ENCODE peak calls at places on chromosome 2, in six cellular contexts. Z is AG10803, K is hepatocyte, R is PC-3, C is heart left ventricle, B is AG04450. X is an unnamed sample.

GRCh38 chr2:149729575-149729974 is 142.0 kb upstream of the MMADHC start:
- DNase-seq in R (no peak), C (no peak), B (no peak), K (no peak), Z (no peak), X (no peak)

GRCh38 chr2:229235136-229235914 is 35.8 kb downstream of the PID1 start:
- DNase-seq in R (peak; percentile 41), K (peak; percentile 37), C (no peak), Z (peak; percentile 20), B (no peak), X (peak; percentile 37)

GRCh38 chr2:97722227-97722626 is 8.9 kb downstream of the ZAP70 start:
- DNase-seq in C (no peak), B (no peak), R (no peak), Z (no peak), K (no peak), X (no peak)

GRCh38 chr2:207482630-207483029 is 47.1 kb upstream of the CREB1 start:
- DNase-seq in B (peak; percentile 36), K (no peak), C (no peak), R (peak; percentile 70), Z (no peak), X (peak; percentile 71)

GRCh38 chr2:171410101-171410500 is 23.7 kb downstream of the METTL8 start:
- DNase-seq in B (no peak), K (no peak), Z (peak; percentile 41), C (no peak), R (peak; percentile 60), X (peak; percentile 25)

GRCh38 chr2:164934790-164935466 is 20.4 kb downstream of the SLC38A11 start:
- DNase-seq in Z (no peak), R (no peak), B (no peak), K (no peak), C (no peak), X (no peak)

GRCh38 chr2:32559136-32559535 is 68.7 kb upstream of the TTC27 start:
- DNase-seq in K (peak; percentile 42), B (no peak), R (no peak), C (no peak), Z (peak; percentile 50), X (peak; percentile 77)

GRCh38 chr2:10187661-10188060 is 65.1 kb downstream of the RRM2 start:
- DNase-seq in B (no peak), R (no peak), Z (no peak), K (no peak), C (no peak), X (no peak)

GRCh38 chr2:239671916-239672849 is 271.4 kb upstream of the HDAC4 start:
- DNase-seq in K (no peak), Z (no peak), C (no peak), R (no peak), B (no peak), X (no peak)

GRCh38 chr2:200968162-200968561 is 4.7 kb upstream of the ORC2 start:
- DNase-seq in C (no peak), K (no peak), Z (no peak), B (no peak), R (peak; percentile 33), X (no peak)

GRCh38 chr2:219752731-219753130 is 125.3 kb downstream of the SLC4A3 start:
- DNase-seq in C (no peak), Z (no peak), B (no peak), R (no peak), K (no peak), X (no peak)

GRCh38 chr2:118852605-118853128 is 5.2 kb upstream of the EN1 start:
- DNase-seq in Z (no peak), R (no peak), C (no peak), B (no peak), K (no peak), X (no peak)

GRCh38 chr2:164928101-164928673 is 27.1 kb downstream of the SLC38A11 start:
- DNase-seq in R (no peak), Z (no peak), K (no peak), C (no peak), B (no peak), X (no peak)

GRCh38 chr2:231674587-231675334 is 33.6 kb upstream of the PTMA start:
- DNase-seq in C (peak; percentile 86), B (no peak), Z (peak; percentile 53), R (peak; percentile 67), K (peak; percentile 86), X (peak; percentile 62)

GRCh38 chr2:144925886-144926285 is 406.0 kb upstream of the ZEB2 start:
- DNase-seq in K (no peak), B (no peak), Z (no peak), C (no peak), R (no peak), X (no peak)

GRCh38 chr2:217307023-217307422 is 447.2 kb upstream of the TNP1 start:
- DNase-seq in C (no peak), K (no peak), B (no peak), Z (no peak), R (no peak), X (no peak)

GRCh38 chr2:199356412-199356811 is 101.3 kb downstream of the SATB2 start:
- DNase-seq in K (no peak), C (no peak), Z (peak; percentile 35), B (no peak), R (no peak), X (no peak)

GRCh38 chr2:219500135-219500534 is 1.4 kb downstream of the GMPPA start:
- DNase-seq in Z (no peak), C (no peak), K (no peak), R (peak; percentile 24), B (no peak), X (no peak)

GRCh38 chr2:140808816-140809215 is 1322.0 kb downstream of the LRP1B start:
- DNase-seq in C (no peak), K (no peak), Z (no peak), R (peak; percentile 40), B (no peak), X (no peak)

GRCh38 chr2:158773121-158773520 is 22.0 kb upstream of the DAPL1 start:
- DNase-seq in B (no peak), Z (peak; percentile 69), C (no peak), R (peak; percentile 9), K (no peak), X (peak; percentile 60)

GRCh38 chr2:155442755-155443372 is 744.4 kb downstream of the KCNJ3 start:
- DNase-seq in K (no peak), C (no peak), R (peak; percentile 83), Z (no peak), B (no peak), X (peak; percentile 0)

GRCh38 chr2:120992791-120993555 is 257.3 kb downstream of the GLI2 start:
- DNase-seq in C (no peak), K (no peak), Z (no peak), B (no peak), R (no peak), X (no peak)

GRCh38 chr2:219460424-219460926 is 25.8 kb downstream of the SPEG start:
- DNase-seq in R (no peak), Z (peak; percentile 70), B (peak; percentile 74), C (peak; percentile 84), K (peak; percentile 87), X (peak; percentile 43)

GRCh38 chr2:132270981-132271546 is 109.3 kb upstream of the ANKRD30BL start:
- DNase-seq in R (no peak), C (no peak), K (no peak), B (no peak), Z (no peak), X (no peak)

GRCh38 chr2:18926633-18927524 is 337.5 kb upstream of the NT5C1B start:
- DNase-seq in R (no peak), Z (peak; percentile 29), K (no peak), B (no peak), C (no peak), X (no peak)

GRCh38 chr2:219309278-219309677 is at the start of gene PTPRN:
- DNase-seq in R (no peak), B (peak; percentile 36), C (no peak), K (peak; percentile 27), Z (peak; percentile 40), X (peak; percentile 54)

GRCh38 chr2:189163889-189164288 is 15.7 kb downstream of the COL5A2 start:
- DNase-seq in R (peak; percentile 51), B (no peak), C (no peak), Z (peak; percentile 72), K (no peak), X (peak; percentile 67)

DNA sequence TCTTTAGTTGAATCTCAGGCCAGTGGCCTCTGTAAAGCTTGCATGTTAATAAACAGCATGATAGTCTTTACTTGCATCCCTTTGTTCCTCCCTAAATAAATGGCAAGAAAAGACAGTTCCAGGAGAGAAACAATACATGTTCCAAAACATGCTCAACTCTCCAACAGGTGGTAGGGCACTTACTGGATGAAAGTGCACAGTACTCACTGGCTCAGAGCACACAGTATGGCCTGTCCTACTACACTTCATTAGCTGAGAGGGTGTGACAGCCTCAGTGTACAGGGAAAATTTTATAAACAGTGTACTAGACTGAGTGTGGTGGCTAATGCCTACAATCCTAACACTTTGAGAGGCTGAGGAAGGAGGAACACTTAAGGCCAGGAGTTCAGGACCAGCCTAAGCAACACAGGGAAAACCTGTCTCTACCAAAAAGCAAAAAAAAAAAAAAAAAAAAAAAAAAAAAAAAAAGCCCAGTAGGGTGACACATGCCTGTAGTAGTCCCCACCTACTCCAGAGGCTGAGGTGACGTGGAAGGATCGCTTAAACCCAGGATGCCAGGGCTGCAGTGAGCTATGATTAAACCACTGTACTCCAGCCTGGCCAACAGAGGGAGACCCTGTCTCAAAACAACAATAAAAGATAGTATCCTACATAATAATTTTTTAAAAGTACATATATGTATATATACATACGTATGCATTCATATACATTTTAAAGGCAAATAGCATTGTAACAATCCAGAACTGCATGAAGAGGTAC is 51.9 kb downstream of the SOS1 start:
- DNase-seq in B (no peak), Z (peak; percentile 6), K (no peak), R (no peak), C (no peak), X (peak; percentile 53)
- TF ChIP-seq CTCF in B (peak; percentile 17), Z (no peak), K (no peak), R (peak; percentile 22), C (no peak), X (peak; percentile 18)

GRCh38 chr2:11556101-11556806 is 22.4 kb downstream of the GREB1 start:
- DNase-seq in B (no peak), C (no peak), R (no peak), K (no peak), Z (no peak), X (no peak)
- H3K4me3 ChIP-seq in B (no peak overlapping the region), C (no peak overlapping the region), R (no peak overlapping the region), K (no peak overlapping the region), Z (no peak overlapping the region), X (no peak overlapping the region)

GRCh38 chr2:212064318-212064717 is 474.3 kb downstream of the ERBB4 start:
- DNase-seq in Z (no peak), B (no peak), C (no peak), R (no peak), K (no peak), X (no peak)
- TF ChIP-seq CTCF in Z (no peak), B (no peak), C (no peak), R (no peak), K (no peak), X (no peak)

DNA sequence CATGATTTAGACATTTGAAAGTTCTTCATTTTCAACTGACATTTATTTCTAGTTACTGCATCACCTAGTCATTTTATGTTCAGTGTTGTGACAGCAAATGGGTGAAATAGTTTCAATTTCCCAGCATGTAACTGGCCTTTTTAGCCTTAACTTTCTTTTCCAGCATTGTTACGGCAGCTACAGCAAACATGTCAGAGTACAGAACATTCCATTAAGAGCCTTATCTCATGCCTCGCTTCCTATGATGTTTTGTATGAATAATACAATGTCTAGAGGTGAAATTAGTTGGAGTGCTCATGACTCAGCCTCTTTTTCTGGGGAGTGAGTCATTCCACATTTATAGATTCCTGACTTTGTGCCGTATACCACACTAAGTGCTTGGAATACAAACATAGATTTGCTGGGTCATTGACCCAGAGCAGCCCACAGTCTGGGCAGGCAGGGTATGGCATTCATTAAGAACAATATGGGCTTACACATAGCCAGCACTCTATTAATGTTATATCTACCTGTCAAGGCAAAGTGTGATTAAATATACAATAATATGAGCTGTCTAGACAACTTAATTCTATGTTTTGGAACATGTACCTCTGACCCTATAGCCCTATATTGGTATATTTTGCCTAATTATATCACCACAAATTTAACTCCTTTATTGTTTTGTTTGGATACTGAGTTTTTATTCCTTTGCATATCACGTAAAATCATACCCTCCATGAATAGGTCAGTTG is 72.2 kb downstream of the MAP2 start:
- DNase-seq in R (peak; percentile 98), Z (peak; percentile 93), B (peak; percentile 88), K (peak; percentile 80), C (no peak), X (peak; percentile 99)
- H3K4me3 ChIP-seq in R (peak overlapping the region; percentile 17), Z (no peak overlapping the region), B (no peak overlapping the region), K (no peak overlapping the region), C (no peak overlapping the region), X (no peak overlapping the region)